ENCODE peak calls at places on chromosomes 1 and 21, in six cellular contexts. H is HCT116, X is HepG2, W is K562, E is H1, B is GM12878. N is an unnamed sample.

GRCh38 chr1:166789286-166789685 is 50.0 kb upstream of the POGK start:
- DNase-seq in H (no peak), X (no peak), W (no peak), E (no peak), B (no peak), N (no peak)

GRCh38 chr1:246947255-246947654 is 15.5 kb upstream of the AHCTF1 start:
- DNase-seq in H (no peak), X (peak), W (no peak), E (no peak), B (no peak), N (peak)

GRCh38 chr1:246001142-246001812 is 505.8 kb downstream of the SMYD3 start:
- DNase-seq in H (no peak), X (no peak), W (no peak), E (no peak), B (no peak), N (no peak)

GRCh38 chr1:1304331-1305299 is 3.1 kb downstream of the ACAP3 start:
- DNase-seq in H (no peak), X (peak), W (peak), E (peak), B (no peak), N (no peak)

GRCh38 chr1:85128296-85128695 is 72.5 kb downstream of the SYDE2 start:
- DNase-seq in H (no peak), X (no peak), W (no peak), E (no peak), B (no peak), N (no peak)

GRCh38 chr1:155044812-155045690 is 6.1 kb upstream of the ADAM15 start:
- DNase-seq in H (no peak), X (peak), W (peak), E (peak), B (no peak), N (peak)

GRCh38 chr1:244322791-244323521 is 128.8 kb downstream of the ADSS2 start:
- DNase-seq in H (peak), X (peak), W (peak), E (no peak), B (no peak), N (peak)

GRCh38 chr1:208213786-208214185 is 30.4 kb downstream of the PLXNA2 start:
- DNase-seq in H (no peak), X (no peak), W (no peak), E (no peak), B (no peak), N (peak)

GRCh38 chr1:209926045-209926444 is 12.0 kb upstream of the SYT14 start:
- DNase-seq in H (no peak), X (no peak), W (no peak), E (no peak), B (no peak), N (peak)

GRCh38 chr1:118209648-118210047 is 24.6 kb upstream of the SPAG17 start:
- DNase-seq in H (no peak), X (no peak), W (no peak), E (no peak), B (no peak), N (no peak)

GRCh38 chr1:54922040-54922761 is 35.2 kb upstream of the DHCR24 start:
- DNase-seq in H (no peak), X (no peak), W (no peak), E (no peak), B (no peak), N (no peak)

GRCh38 chr1:222586842-222587241 is 2.9 kb downstream of the TAF1A start:
- DNase-seq in H (no peak), X (no peak), W (no peak), E (no peak), B (no peak), N (no peak)

GRCh38 chr1:52237430-52237829 is 95.5 kb downstream of the ZFYVE9 start:
- DNase-seq in H (no peak), X (no peak), W (no peak), E (no peak), B (no peak), N (peak)

GRCh38 chr1:85240659-85241058 is 18.8 kb downstream of the C1orf52 start:
- DNase-seq in H (no peak), X (no peak), W (no peak), E (no peak), B (no peak), N (peak)

GRCh38 chr1:201183209-201183608 is 7.4 kb upstream of the IGFN1 start:
- DNase-seq in H (no peak), X (no peak), W (no peak), E (no peak), B (no peak), N (no peak)

GRCh38 chr1:41802532-41803501 is 115.9 kb downstream of the HIVEP3 start:
- DNase-seq in H (no peak), X (no peak), W (no peak), E (no peak), B (peak), N (no peak)

GRCh38 chr1:175317309-175317708 is 124.7 kb upstream of the KIAA0040 start:
- DNase-seq in H (peak), X (no peak), W (peak), E (peak), B (no peak), N (no peak)

GRCh38 chr1:162857850-162858249 is 3.1 kb downstream of the CCDC190 start:
- DNase-seq in H (no peak), X (no peak), W (no peak), E (no peak), B (no peak), N (peak)

DNA sequence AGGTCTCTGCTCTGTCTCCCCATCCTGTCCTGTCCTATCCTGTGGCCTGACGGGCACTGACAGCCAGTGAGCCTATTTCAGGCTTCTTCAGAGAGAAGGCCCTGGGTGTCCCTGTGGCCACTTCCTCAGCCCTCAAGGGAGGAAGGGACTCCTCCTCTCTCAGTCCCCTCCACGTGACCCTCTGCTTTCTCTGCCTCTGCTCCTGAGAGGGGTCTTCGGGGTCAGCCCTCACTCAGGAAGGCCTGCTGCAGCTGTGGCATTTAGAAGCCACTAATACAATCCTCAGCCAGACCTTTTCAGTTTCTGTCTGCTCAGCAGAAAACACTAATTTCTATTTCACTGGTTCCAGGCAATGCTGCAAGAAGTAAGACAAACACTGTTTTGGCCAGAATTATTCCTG is 43.6 kb upstream of the ETV3 start:
- DNase-seq in H (no peak), X (no peak), W (no peak), E (no peak), B (no peak), N (no peak)
- H2AFZ ChIP-seq in H (no peak), X (no peak), W (no peak), E (no peak), B (peak), N (no peak)

DNA sequence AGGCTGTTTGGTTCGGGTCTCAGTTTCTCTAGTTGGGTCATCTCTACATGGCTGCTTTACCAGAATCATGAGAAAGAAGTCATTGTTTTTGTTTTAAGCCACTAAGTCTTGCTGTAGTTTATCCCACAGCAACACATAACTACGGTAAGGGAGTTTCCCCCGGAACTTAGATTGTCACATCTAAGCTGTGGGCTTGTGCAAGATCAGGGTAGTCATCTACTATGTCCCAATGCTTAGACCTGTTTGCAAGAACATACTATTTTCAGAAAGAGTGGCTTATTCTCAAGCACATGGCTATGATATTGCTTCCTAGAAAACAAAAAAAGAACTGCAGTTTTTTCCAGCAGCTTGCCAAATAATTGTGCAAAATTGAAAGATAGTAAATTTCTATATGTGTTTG is 18.0 kb upstream of the OLIG2 start:
- DNase-seq in H (no peak), X (no peak), W (no peak), E (no peak), B (no peak), N (no peak)
- TF ChIP-seq POLR2A in H (no peak), X (no peak), W (no peak), E (no peak), B (no peak), N (no peak)

DNA sequence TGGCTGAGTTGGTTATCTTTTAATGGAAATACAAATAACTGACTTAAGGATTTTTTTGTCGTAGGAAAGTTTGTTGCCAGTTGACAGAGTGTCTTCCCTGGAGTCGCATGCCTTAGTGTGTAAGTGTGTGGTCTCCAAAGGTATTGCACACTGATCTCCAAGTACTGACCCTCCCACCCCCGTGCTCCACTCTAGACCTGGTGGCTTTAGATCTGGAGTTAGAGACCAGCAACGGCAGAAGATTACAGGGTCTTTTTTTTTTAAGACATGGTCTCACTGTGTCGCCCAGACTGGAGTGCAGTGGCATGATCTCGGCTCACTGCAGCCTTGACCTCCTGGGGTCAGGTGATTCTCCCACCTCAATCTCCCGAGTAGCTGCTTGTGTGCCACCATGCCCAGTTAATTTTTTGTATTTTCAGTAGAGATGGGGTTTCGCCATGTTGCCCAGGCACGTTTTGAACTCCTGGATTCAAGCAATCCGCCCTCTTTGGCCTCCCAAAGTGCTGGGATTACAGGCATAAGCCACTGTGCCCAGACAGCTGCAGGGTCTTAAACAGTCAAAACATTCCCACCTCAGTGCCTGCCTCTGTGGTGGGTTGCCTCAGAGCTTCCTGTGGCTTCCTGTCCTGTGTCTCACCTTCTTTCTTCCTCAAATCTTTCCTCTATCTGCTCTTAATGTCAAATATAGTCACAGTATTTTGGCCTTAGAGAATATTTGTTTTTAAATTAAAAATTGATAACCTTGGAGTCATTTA is 6.9 kb downstream of the TRAPPC10 start:
- DNase-seq in H (no peak), X (no peak), W (peak), E (no peak), B (no peak), N (no peak)
- TF ChIP-seq MAX in H (no peak), X (no peak), W (no peak), E (no peak), B (no peak), N (no peak)

DNA sequence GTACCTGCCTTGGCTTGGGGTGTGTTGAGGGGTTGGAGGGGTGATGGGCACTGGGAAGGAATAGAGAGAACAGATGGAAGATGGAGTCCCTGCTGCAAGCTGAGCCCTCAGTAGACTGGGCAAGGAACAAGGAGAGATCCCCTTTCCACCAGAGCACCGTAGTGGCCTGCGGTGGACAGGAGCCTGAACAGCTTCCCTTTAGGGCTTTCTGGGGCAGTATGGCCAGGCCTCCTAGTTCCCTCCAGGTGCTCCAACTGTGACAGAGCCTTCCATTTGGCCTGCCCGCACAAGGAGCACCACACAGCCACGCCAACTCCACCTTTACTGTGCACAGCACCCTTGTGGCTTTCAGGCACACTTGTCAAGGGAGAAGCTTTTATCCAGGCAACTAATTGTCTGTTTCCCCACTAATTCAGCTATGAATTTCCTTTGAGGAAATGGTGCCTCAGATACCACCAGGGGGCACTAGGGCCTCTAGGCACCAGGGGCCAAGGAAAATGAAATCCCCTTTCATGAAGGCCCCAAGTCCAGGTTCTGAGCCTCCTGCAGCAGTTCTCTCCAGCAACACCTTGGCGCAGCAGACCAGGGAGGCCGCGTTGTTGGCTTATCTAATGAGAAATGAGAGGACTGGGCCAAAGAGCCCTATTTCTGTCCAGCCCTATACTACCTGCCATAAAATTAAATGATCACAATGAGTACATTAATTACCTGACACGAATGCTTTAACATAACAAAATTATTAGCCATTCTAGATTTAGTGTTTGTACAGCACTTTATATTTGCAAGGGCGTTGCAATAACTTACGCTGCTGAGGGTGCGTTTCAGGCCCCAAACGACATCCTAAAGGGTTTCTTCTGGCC is 23.1 kb upstream of the ERI3 start:
- DNase-seq in H (peak), X (peak), W (peak), E (peak), B (no peak), N (peak)
- H2AFZ ChIP-seq in H (no peak), X (no peak), W (no peak), E (no peak), B (no peak), N (no peak)

GRCh38 chr1:226083303-226084101 is 21.0 kb downstream of the H3-3A start:
- DNase-seq in H (peak), X (peak), W (peak), E (peak), B (peak), N (peak)
- TF ChIP-seq POLR2A in H (no peak), X (no peak), W (peak), E (no peak), B (peak), N (peak)

GRCh38 chr21:15029077-15029476 is 35.7 kb downstream of the NRIP1 start:
- DNase-seq in H (no peak), X (no peak), W (no peak), E (no peak), B (no peak), N (no peak)
- TF ChIP-seq MAX in H (no peak), X (no peak), W (no peak), E (no peak), B (no peak), N (no peak)

N was measured in endothelial cell of umbilical vein.